ENCODE peak calls at places on chromosomes 2 and 18, in four cellular contexts. Z, B, Q and N are unnamed samples.

GRCh38 chr2:16123421-16123820 is 183.1 kb downstream of the MYCN start:
- DNase-seq in Z (no peak), Q (no peak), B (no peak), N (no peak)

GRCh38 chr2:161138429-161138828 is 21.8 kb upstream of the TANK start:
- DNase-seq in Q (no peak), B (no peak), Z (no peak), N (no peak)

GRCh38 chr2:240423788-240424191 is 11.7 kb upstream of the GPC1 start:
- DNase-seq in B (peak; percentile 6), Q (no peak), Z (peak; percentile 3), N (no peak)

GRCh38 chr2:43180901-43181300 is 45.5 kb downstream of the ZFP36L2 start:
- DNase-seq in Q (no peak), B (no peak), Z (no peak), N (no peak)

GRCh38 chr18:66110607-66111006 is 359.8 kb downstream of the CDH7 start:
- DNase-seq in B (no peak), Z (no peak), Q (no peak), N (no peak)

GRCh38 chr2:17813015-17813741 is 3.1 kb upstream of the MSGN1 start:
- DNase-seq in Z (no peak), B (no peak), Q (peak; percentile 27), N (no peak)

GRCh38 chr2:43005211-43005974 is 213.0 kb upstream of the HAAO start:
- DNase-seq in Q (no peak), Z (no peak), B (no peak), N (no peak)

GRCh38 chr2:91477731-91478672 is 2786.5 kb downstream of the RPIA start:
- DNase-seq in Z (peak; percentile 37), Q (no peak), B (no peak), N (no peak)

GRCh38 chr2:171965238-171965637 is 34.5 kb upstream of the METAP1D start:
- DNase-seq in Q (no peak), Z (no peak), B (no peak), N (no peak)

GRCh38 chr2:88125344-88125923 is 2.4 kb downstream of the FABP1 start:
- DNase-seq in B (no peak), Q (no peak), Z (no peak), N (no peak)

GRCh38 chr2:137118140-137118539 is 352.8 kb downstream of the THSD7B start:
- DNase-seq in Z (no peak), Q (no peak), B (no peak), N (no peak)

GRCh38 chr2:47992671-47993070 is 86.4 kb upstream of the FBXO11 start:
- DNase-seq in Z (no peak), B (no peak), Q (no peak), N (no peak)

GRCh38 chr2:226489765-226490164 is 309.9 kb downstream of the IRS1 start:
- DNase-seq in B (no peak), Q (peak; percentile 94), Z (no peak), N (peak; percentile 77)

GRCh38 chr2:15675456-15676195 is 84.0 kb downstream of the DDX1 start:
- DNase-seq in Z (no peak), B (no peak), Q (no peak), N (no peak)

GRCh38 chr2:85800576-85800975 is 46.8 kb downstream of the ATOH8 start:
- DNase-seq in Q (no peak), B (no peak), Z (no peak), N (no peak)

GRCh38 chr2:74625658-74626425 is 22.3 kb downstream of the M1AP start:
- DNase-seq in B (no peak), Q (peak; percentile 2), Z (no peak), N (no peak)

GRCh38 chr18:9148239-9148552 is 11.6 kb downstream of the ANKRD12 start:
- DNase-seq in Q (no peak), Z (no peak), B (no peak), N (no peak)

GRCh38 chr18:9323750-9324445 is 10.7 kb upstream of the TWSG1 start:
- DNase-seq in B (no peak), Z (no peak), Q (peak; percentile 89), N (peak; percentile 84)

GRCh38 chr2:217489145-217489960 is 513.4 kb downstream of the TNS1 start:
- DNase-seq in Q (no peak), Z (no peak), B (no peak), N (no peak)

GRCh38 chr18:37435150-37435872 is 130.3 kb downstream of the CELF4 start:
- DNase-seq in Q (no peak), B (no peak), Z (no peak), N (no peak)

GRCh38 chr2:70960833-70961647 is 17.4 kb upstream of the ANKRD53 start:
- DNase-seq in B (no peak), Q (no peak), Z (no peak), N (no peak)

GRCh38 chr2:112493858-112494648 is 12.1 kb downstream of the TTL start:
- DNase-seq in Z (no peak), B (no peak), Q (peak; percentile 71), N (peak; percentile 53)

GRCh38 chr18:45617284-45617683 is 2.0 kb downstream of the SLC14A2 start:
- DNase-seq in B (peak; percentile 77), Z (peak; percentile 78), Q (peak; percentile 81), N (peak; percentile 95)

GRCh38 chr2:147846382-147847081 is 1.7 kb downstream of the ACVR2A start:
- DNase-seq in B (no peak), Q (no peak), Z (no peak), N (peak; percentile 25)

GRCh38 chr2:230267059-230267458 is 41.5 kb downstream of the SP140 start:
- DNase-seq in B (no peak), Z (no peak), Q (no peak), N (no peak)

GRCh38 chr2:137192366-137193315 is 427.3 kb downstream of the THSD7B start:
- DNase-seq in Z (no peak), Q (no peak), B (no peak), N (peak; percentile 56)

GRCh38 chr2:69902213-69902922 is 8.6 kb downstream of the SNRNP27 start:
- DNase-seq in Z (no peak), B (no peak), Q (no peak), N (no peak)

GRCh38 chr18:79400091-79400590 is 4.4 kb downstream of the NFATC1 start:
- DNase-seq in Q (no peak), B (peak; percentile 78), Z (peak; percentile 78), N (peak; percentile 20)

GRCh38 chr2:230643576-230644291 is 68.9 kb upstream of the CAB39 start:
- DNase-seq in Q (no peak), B (no peak), Z (peak; percentile 26), N (no peak)

GRCh38 chr2:1548910-1549673 is 135.8 kb downstream of the TPO start:
- DNase-seq in Q (peak; percentile 16), Z (no peak), B (no peak), N (no peak)

GRCh38 chr2:235333076-235333475 is 160.8 kb upstream of the AGAP1 start:
- DNase-seq in B (no peak), Z (no peak), Q (peak; percentile 7), N (no peak)

GRCh38 chr2:131835621-131836091 is 308.0 kb downstream of the CCDC74A start:
- DNase-seq in Z (no peak), B (no peak), Q (no peak), N (no peak)

GRCh38 chr18:62716679-62717058 is 1.3 kb downstream of the PHLPP1 start:
- DNase-seq in Q (no peak), Z (peak; percentile 59), B (no peak), N (no peak)

GRCh38 chr18:4797286-4797685 is 342.2 kb upstream of the DLGAP1 start:
- DNase-seq in Z (no peak), B (no peak), Q (no peak), N (no peak)

GRCh38 chr2:179613701-179614100 is 247.7 kb downstream of the ZNF385B start:
- DNase-seq in B (no peak), Q (peak; percentile 23), Z (no peak), N (peak; percentile 19)

GRCh38 chr2:164737612-164738081 is 104.0 kb downstream of the COBLL1 start:
- DNase-seq in Q (peak; percentile 52), B (peak; percentile 46), Z (no peak), N (peak; percentile 80)

GRCh38 chr2:119736021-119736420 is 23.7 kb upstream of the PTPN4 start:
- DNase-seq in B (no peak), Q (no peak), Z (no peak), N (no peak)

GRCh38 chr2:212897296-212897695 is 254.1 kb downstream of the IKZF2 start:
- DNase-seq in Q (peak; percentile 58), B (no peak), Z (no peak), N (peak; percentile 28)

GRCh38 chr2:210459925-210460862 is 16.4 kb downstream of the LANCL1 start:
- DNase-seq in Z (no peak), Q (no peak), B (no peak), N (no peak)

GRCh38 chr2:196758474-196759377 is 40.8 kb downstream of the GTF3C3 start:
- DNase-seq in Q (peak; percentile 46), Z (no peak), B (no peak), N (peak; percentile 79)

GRCh38 chr2:115654362-115654761 is 1211.9 kb downstream of the DPP10 start:
- DNase-seq in Z (no peak), Q (no peak), B (no peak), N (no peak)

GRCh38 chr2:115650827-115651226 is 1208.4 kb downstream of the DPP10 start:
- DNase-seq in B (no peak), Z (no peak), Q (no peak), N (no peak)
- TF ChIP-seq CTCF in B (no peak), Z (no peak), Q (no peak), N (no peak)

GRCh38 chr2:55965276-55965675 is 41.7 kb upstream of the EFEMP1 start:
- DNase-seq in B (no peak), Z (no peak), Q (no peak), N (no peak)

GRCh38 chr2:55962910-55963309 is 39.3 kb upstream of the EFEMP1 start:
- DNase-seq in B (no peak), Q (no peak), Z (no peak), N (peak; percentile 63)

GRCh38 chr2:55966431-55967118 is 43.0 kb upstream of the EFEMP1 start:
- DNase-seq in Z (peak; percentile 53), Q (peak; percentile 20), B (peak; percentile 28), N (peak; percentile 42)

GRCh38 chr2:55968931-55969330 is 45.3 kb upstream of the EFEMP1 start:
- DNase-seq in Z (no peak), B (no peak), Q (no peak), N (no peak)

GRCh38 chr2:55965966-55966365 is 42.4 kb upstream of the EFEMP1 start:
- DNase-seq in B (no peak), Q (peak; percentile 20), Z (no peak), N (peak; percentile 66)
- H3K4me3 ChIP-seq in B (no peak overlapping the region), Q (no peak overlapping the region), Z (no peak overlapping the region), N (no peak overlapping the region)

GRCh38 chr18:11672198-11672597 is 16.9 kb upstream of the GNAL start:
- DNase-seq in Z (no peak), Q (no peak), B (no peak), N (no peak)
- TF ChIP-seq CTCF in Z (no peak), Q (no peak), B (no peak), N (no peak)

GRCh38 chr18:24080861-24081260 is 58.0 kb upstream of the CABYR start:
- DNase-seq in B (no peak), Q (no peak), Z (no peak), N (no peak)
- H3K4me3 ChIP-seq in B (no peak overlapping the region), Q (no peak overlapping the region), Z (no peak overlapping the region), N (no peak overlapping the region)

GRCh38 chr2:5077479-5078089 is 614.6 kb upstream of the SOX11 start:
- DNase-seq in B (no peak), Q (no peak), Z (no peak), N (no peak)
- TF ChIP-seq CTCF in B (no peak), Q (no peak), Z (no peak), N (no peak)